ENCODE peak calls at places on chromosomes 2 and 18, in four cellular contexts. F is GM12878; B is vagina; O is CD8-positive, alpha-beta T cell. G is an unnamed sample.

GRCh38 chr2:178731300-178731699 is 75.9 kb downstream of the TTN start:
- DNase-seq in F (no peak), B (no peak), O (no peak), G (no peak)

GRCh38 chr2:206635016-206635415 is 7.3 kb upstream of the FAM237A start:
- DNase-seq in F (no peak), B (no peak), O (no peak), G (no peak)

GRCh38 chr2:177327065-177327464 is 62.5 kb upstream of the NFE2L2 start:
- DNase-seq in F (no peak), B (no peak), O (no peak), G (no peak)

GRCh38 chr2:166361351-166362153 is 14.2 kb downstream of the SCN9A start:
- DNase-seq in F (no peak), B (no peak), O (no peak), G (no peak)

GRCh38 chr2:153595939-153596338 is 117.4 kb upstream of the RPRM start:
- DNase-seq in F (no peak), B (no peak), O (no peak), G (no peak)

GRCh38 chr2:23940976-23941605 is 828 bp downstream of the UBXN2A start:
- DNase-seq in F (peak; percentile 51), B (no peak), O (no peak), G (no peak)

GRCh38 chr2:219475278-219475677 is 23.4 kb upstream of the GMPPA start:
- DNase-seq in F (no peak), B (no peak), O (no peak), G (no peak)

GRCh38 chr2:112794131-112794733 is 9.9 kb upstream of the IL1A start:
- DNase-seq in F (no peak), B (no peak), O (no peak), G (no peak)

GRCh38 chr2:171086352-171087290 is 74.1 kb downstream of the TLK1 start:
- DNase-seq in F (peak; percentile 9), B (no peak), O (peak; percentile 65), G (no peak)

GRCh38 chr2:1816414-1816911 is 72.1 kb upstream of the PXDN start:
- DNase-seq in F (no peak), B (peak; percentile 90), O (no peak), G (no peak)

GRCh38 chr2:61470122-61470951 is 550 bp downstream of the USP34 start:
- DNase-seq in F (no peak), B (peak; percentile 89), O (peak; percentile 81), G (peak; percentile 76)

GRCh38 chr2:39623916-39624315 is 41.8 kb upstream of the TMEM178A start:
- DNase-seq in F (no peak), B (no peak), O (no peak), G (peak; percentile 65)

GRCh38 chr2:162475661-162476060 is 131.7 kb downstream of the GCA start:
- DNase-seq in F (no peak), B (no peak), O (no peak), G (peak; percentile 51)

GRCh38 chr18:79182047-79182713 is 113.0 kb downstream of the ATP9B start:
- DNase-seq in F (no peak), B (no peak), O (no peak), G (no peak)

GRCh38 chr18:26005950-26006349 is 84.5 kb downstream of the SS18 start:
- DNase-seq in F (no peak), B (no peak), O (no peak), G (no peak)

GRCh38 chr2:43576983-43577892 is 18.6 kb downstream of the THADA start:
- DNase-seq in F (no peak), B (no peak), O (no peak), G (no peak)

GRCh38 chr2:172997031-172997430 is 78.6 kb upstream of the MAP3K20 start:
- DNase-seq in F (no peak), B (no peak), O (no peak), G (no peak)

GRCh38 chr2:60643747-60644146 is 90.3 kb upstream of the BCL11A start:
- DNase-seq in F (no peak), B (no peak), O (no peak), G (no peak)

GRCh38 chr2:2234398-2234797 is 96.7 kb downstream of the MYT1L start:
- DNase-seq in F (no peak), B (no peak), O (no peak), G (no peak)

GRCh38 chr2:192546566-192546965 is 351.8 kb upstream of the TMEFF2 start:
- DNase-seq in F (no peak), B (no peak), O (no peak), G (no peak)

GRCh38 chr2:209619782-209620181 is 151.8 kb upstream of the UNC80 start:
- DNase-seq in F (no peak), B (no peak), O (no peak), G (no peak)

GRCh38 chr2:205835251-205835900 is 153.1 kb downstream of the NRP2 start:
- DNase-seq in F (no peak), B (no peak), O (no peak), G (no peak)

GRCh38 chr18:66136039-66136438 is 385.2 kb downstream of the CDH7 start:
- DNase-seq in F (no peak), B (no peak), O (no peak), G (no peak)

GRCh38 chr2:85737481-85737880 is 16.3 kb upstream of the ATOH8 start:
- DNase-seq in F (no peak), B (peak; percentile 95), O (no peak), G (no peak)

GRCh38 chr18:79258447-79258846 is 137.3 kb upstream of the NFATC1 start:
- DNase-seq in F (no peak), B (no peak), O (no peak), G (no peak)

GRCh38 chr2:128638741-128639477 is 320.2 kb upstream of the HS6ST1 start:
- DNase-seq in F (no peak), B (peak; percentile 77), O (peak; percentile 29), G (no peak)

GRCh38 chr2:210421916-210422315 is 54.6 kb downstream of the LANCL1 start:
- DNase-seq in F (no peak), B (no peak), O (no peak), G (no peak)

GRCh38 chr18:40782731-40783130 is 1172.3 kb upstream of the PIK3C3 start:
- DNase-seq in F (no peak), B (no peak), O (no peak), G (no peak)

GRCh38 chr2:37871453-37872191 is 53.5 kb upstream of the RMDN2 start:
- DNase-seq in F (no peak), B (no peak), O (no peak), G (no peak)

GRCh38 chr2:96701636-96702035 is 38.2 kb downstream of the LMAN2L start:
- DNase-seq in F (no peak), B (no peak), O (no peak), G (no peak)

DNA sequence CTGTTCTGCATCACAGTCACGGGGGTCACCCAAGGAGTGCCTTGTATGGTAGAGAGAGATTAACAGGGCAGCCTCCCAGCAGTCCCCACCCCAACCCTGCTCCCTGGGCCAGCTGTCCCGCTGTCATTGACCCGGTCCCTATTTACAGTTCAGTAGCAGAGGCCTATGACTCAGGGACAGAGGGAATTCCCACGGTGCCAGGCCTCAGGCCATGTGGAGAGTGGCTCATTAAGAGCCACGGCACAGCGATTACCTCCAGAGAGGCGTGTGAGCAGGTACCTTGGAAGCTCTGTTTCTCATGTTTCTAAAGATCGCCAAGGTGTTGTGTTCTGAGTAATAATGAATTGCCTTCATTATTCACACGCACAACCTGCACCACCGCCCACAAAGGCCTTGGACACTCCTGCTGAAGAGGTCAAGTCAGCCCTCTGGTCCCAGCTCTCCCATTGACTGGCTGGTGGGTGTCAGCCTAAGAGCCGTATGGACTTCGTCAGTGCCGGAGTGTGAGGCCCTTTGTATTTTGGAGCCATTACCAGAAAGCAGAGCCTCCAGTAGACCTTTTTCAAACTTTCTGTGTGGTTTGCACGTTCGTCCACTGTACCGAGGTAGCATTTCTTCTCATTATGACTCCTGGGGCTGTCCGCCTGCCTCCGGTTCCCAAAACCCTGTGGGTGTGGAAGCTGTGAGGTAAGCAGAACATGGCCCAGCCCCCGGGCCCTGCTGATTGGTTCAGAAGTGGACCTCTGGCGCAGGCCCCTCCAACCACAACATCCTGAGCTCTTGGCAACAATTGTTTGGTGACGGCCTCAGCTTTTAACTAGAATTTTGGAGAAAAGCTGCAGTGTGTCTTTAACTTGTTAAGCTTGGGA is 47.0 kb downstream of the SERTAD2 start:
- DNase-seq in F (peak; percentile 83), B (peak; percentile 98), O (peak; percentile 86), G (no peak)
- H3K27ac ChIP-seq in F (peak overlapping the region; percentile 95), B (peak overlapping the region; percentile 83), O (peak overlapping the region; percentile 45), G (no peak overlapping the region)

DNA sequence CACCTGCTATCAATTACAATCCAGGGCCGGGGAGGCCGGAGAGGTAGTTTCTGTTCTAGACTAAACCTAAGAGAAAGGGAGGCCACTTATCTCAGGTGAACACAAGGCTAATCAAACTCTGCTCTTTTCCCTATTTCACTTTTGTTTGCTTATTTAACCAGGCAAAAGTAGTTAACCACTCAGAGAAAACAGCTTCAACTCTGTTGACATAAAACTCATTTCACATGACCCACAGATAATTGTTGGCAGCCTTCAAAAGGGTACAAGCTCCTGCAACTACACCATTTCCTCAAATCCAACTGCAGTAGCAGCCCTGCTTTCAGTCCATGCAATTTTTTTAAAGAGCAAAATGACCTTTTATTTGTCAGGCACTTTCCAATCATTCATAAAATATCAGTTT is 27.7 kb upstream of the SLC9A2 start:
- DNase-seq in F (no peak), B (no peak), O (no peak), G (no peak)
- H3K27ac ChIP-seq in F (no peak overlapping the region), B (no peak overlapping the region), O (no peak overlapping the region), G (no peak overlapping the region)

GRCh38 chr18:8868276-8868675 is 162.9 kb downstream of the MTCL1 start:
- DNase-seq in F (no peak), B (no peak), O (no peak), G (no peak)

GRCh38 chr18:8869696-8870095 is 164.3 kb downstream of the MTCL1 start:
- DNase-seq in F (no peak), B (no peak), O (no peak), G (no peak)

GRCh38 chr18:8866679-8867078 is 161.3 kb downstream of the MTCL1 start:
- DNase-seq in F (no peak), B (no peak), O (no peak), G (no peak)

GRCh38 chr18:8870528-8870927 is 165.2 kb downstream of the MTCL1 start:
- DNase-seq in F (no peak), B (no peak), O (no peak), G (no peak)

DNA sequence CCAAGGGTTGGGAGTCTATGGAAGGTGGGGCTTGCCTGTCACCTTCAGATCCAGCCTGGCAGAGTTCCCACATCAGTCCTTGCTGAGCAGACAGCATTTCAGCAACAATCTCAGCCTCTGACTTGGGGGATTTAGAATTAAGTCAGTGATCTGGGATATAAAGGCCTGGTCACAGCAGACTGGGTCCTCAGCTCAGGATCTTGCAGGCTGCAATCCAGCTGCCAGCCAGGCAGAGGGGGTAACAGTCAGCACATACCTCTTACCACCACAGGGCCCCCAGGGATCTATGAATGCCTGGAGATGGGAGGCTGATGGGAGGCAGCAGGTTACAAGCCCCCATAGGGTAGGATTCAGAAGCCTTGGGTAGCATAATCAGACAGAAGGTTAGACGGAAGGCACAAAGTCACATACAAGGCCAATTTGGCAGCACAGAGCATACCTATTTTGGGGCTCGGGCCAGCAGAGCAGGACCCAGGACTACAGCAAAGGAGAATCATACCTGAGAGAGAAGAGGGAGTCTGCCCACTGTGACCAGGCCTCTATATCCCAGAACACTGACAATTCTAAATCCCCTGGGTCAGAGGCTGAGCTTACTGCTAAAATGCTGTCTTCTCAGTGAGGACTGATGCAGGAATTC is 163.5 kb downstream of the MTCL1 start:
- DNase-seq in F (no peak), B (no peak), O (no peak), G (no peak)
- H3K27ac ChIP-seq in F (no peak overlapping the region), B (no peak overlapping the region), O (no peak overlapping the region), G (no peak overlapping the region)

DNA sequence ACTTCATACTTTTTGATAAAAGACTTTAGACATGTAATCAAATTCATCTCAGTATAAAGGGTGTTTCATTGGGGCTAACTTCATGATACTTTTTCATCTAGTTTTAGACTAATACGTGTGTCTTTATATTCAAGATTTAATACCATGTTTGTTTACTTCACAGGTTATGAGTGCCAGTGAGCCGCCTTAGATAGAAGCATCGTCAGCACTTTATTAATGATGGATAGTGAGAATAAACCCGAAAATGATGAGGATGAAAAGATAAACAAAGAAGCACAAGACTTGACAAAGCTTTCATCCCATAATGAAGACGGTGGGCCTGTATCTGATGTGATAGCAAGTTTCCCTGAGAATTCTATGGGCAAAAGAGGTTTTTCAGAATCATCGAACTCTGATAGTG is 33.1 kb downstream of the ZNF407 start:
- DNase-seq in F (no peak), B (no peak), O (no peak), G (no peak)
- H3K27ac ChIP-seq in F (no peak overlapping the region), B (no peak overlapping the region), O (peak overlapping the region; percentile 38), G (no peak overlapping the region)